ENCODE peak calls at places on chromosome X, in seven cellular contexts. One of them, this sample, is unnamed.
A peak's percentile ranks its signal among the peaks of the same experiment; 100 is the strongest.

GRCh38 chrX:44308869-44309268 is 34.6 kb downstream of the EFHC2 start:
- DNase-seq in keratinocyte: no peak
- DNase-seq in HCT116: no peak
- DNase-seq in heart right ventricle: no peak
- DNase-seq in Peyer's patch: no peak
- DNase-seq in RWPE2: no peak
- DNase-seq in breast epithelium: no peak
- DNase-seq in this sample: no peak

GRCh38 chrX:114675365-114675764 is 91.5 kb downstream of the HTR2C start:
- DNase-seq in RWPE2: no peak
- DNase-seq in heart right ventricle: no peak
- DNase-seq in keratinocyte: no peak
- DNase-seq in breast epithelium: no peak
- DNase-seq in Peyer's patch: no peak
- DNase-seq in HCT116: no peak
- DNase-seq in this sample: no peak

GRCh38 chrX:17465201-17465600 is 90.2 kb downstream of the NHS start:
- DNase-seq in Peyer's patch: no peak
- DNase-seq in keratinocyte: no peak
- DNase-seq in HCT116: no peak
- DNase-seq in heart right ventricle: no peak
- DNase-seq in RWPE2: no peak
- DNase-seq in breast epithelium: no peak
- DNase-seq in this sample: no peak

GRCh38 chrX:32448945-32449344 is 762.4 kb downstream of the DMD start:
- DNase-seq in RWPE2: no peak
- DNase-seq in Peyer's patch: no peak
- DNase-seq in breast epithelium: no peak
- DNase-seq in heart right ventricle: no peak
- DNase-seq in HCT116: no peak
- DNase-seq in keratinocyte: no peak
- DNase-seq in this sample: no peak

GRCh38 chrX:78316310-78316709 is 11.1 kb downstream of the CYSLTR1 start:
- DNase-seq in HCT116: no peak
- DNase-seq in RWPE2: no peak
- DNase-seq in heart right ventricle: no peak
- DNase-seq in breast epithelium: no peak
- DNase-seq in Peyer's patch: no peak
- DNase-seq in keratinocyte: no peak
- DNase-seq in this sample: no peak

GRCh38 chrX:24259544-24260240 is 54.2 kb downstream of the SUPT20HL2 start:
- DNase-seq in Peyer's patch: peak; percentile 56
- DNase-seq in breast epithelium: no peak
- DNase-seq in HCT116: peak; percentile 50
- DNase-seq in RWPE2: no peak
- DNase-seq in keratinocyte: no peak
- DNase-seq in heart right ventricle: no peak
- DNase-seq in this sample: no peak

GRCh38 chrX:136691028-136691809 is 43.3 kb downstream of the CD40LG start:
- DNase-seq in RWPE2: no peak
- DNase-seq in keratinocyte: no peak
- DNase-seq in HCT116: no peak
- DNase-seq in Peyer's patch: no peak
- DNase-seq in breast epithelium: no peak
- DNase-seq in heart right ventricle: no peak
- DNase-seq in this sample: no peak

GRCh38 chrX:38060331-38060878 is 54.1 kb downstream of the SYTL5 start:
- DNase-seq in RWPE2: no peak
- DNase-seq in Peyer's patch: no peak
- DNase-seq in keratinocyte: no peak
- DNase-seq in HCT116: no peak
- DNase-seq in breast epithelium: no peak
- DNase-seq in heart right ventricle: no peak
- DNase-seq in this sample: no peak

GRCh38 chrX:108306086-108306485 is 132.1 kb downstream of the COL4A6 start:
- DNase-seq in Peyer's patch: no peak
- DNase-seq in heart right ventricle: no peak
- DNase-seq in keratinocyte: no peak
- DNase-seq in breast epithelium: no peak
- DNase-seq in HCT116: no peak
- DNase-seq in RWPE2: no peak
- DNase-seq in this sample: no peak

GRCh38 chrX:135513140-135513535 is 7.3 kb upstream of the INTS6L start:
- DNase-seq in keratinocyte: no peak
- DNase-seq in Peyer's patch: no peak
- DNase-seq in breast epithelium: no peak
- DNase-seq in RWPE2: no peak
- DNase-seq in heart right ventricle: no peak
- DNase-seq in HCT116: no peak
- DNase-seq in this sample: no peak

GRCh38 chrX:153410888-153411254 is 401 bp upstream of the ZFP92 start:
- DNase-seq in breast epithelium: no peak
- DNase-seq in Peyer's patch: no peak
- DNase-seq in heart right ventricle: no peak
- DNase-seq in RWPE2: no peak
- DNase-seq in keratinocyte: no peak
- DNase-seq in HCT116: no peak
- DNase-seq in this sample: no peak

GRCh38 chrX:87687703-87688102 is 170.1 kb downstream of the KLHL4 start:
- DNase-seq in breast epithelium: no peak
- DNase-seq in RWPE2: no peak
- DNase-seq in HCT116: no peak
- DNase-seq in heart right ventricle: no peak
- DNase-seq in keratinocyte: no peak
- DNase-seq in Peyer's patch: no peak
- DNase-seq in this sample: no peak

GRCh38 chrX:141375011-141375730 is 132.9 kb upstream of the SPANXC start:
- DNase-seq in Peyer's patch: no peak
- DNase-seq in breast epithelium: no peak
- DNase-seq in keratinocyte: no peak
- DNase-seq in RWPE2: no peak
- DNase-seq in heart right ventricle: no peak
- DNase-seq in HCT116: no peak
- DNase-seq in this sample: no peak

GRCh38 chrX:107449490-107450175 is at the start of gene FRMPD3:
- DNase-seq in HCT116: no peak
- DNase-seq in RWPE2: no peak
- DNase-seq in breast epithelium: no peak
- DNase-seq in Peyer's patch: no peak
- DNase-seq in heart right ventricle: no peak
- DNase-seq in keratinocyte: no peak
- DNase-seq in this sample: no peak

GRCh38 chrX:16212436-16212835 is 45.2 kb downstream of the MAGEB17 start:
- DNase-seq in RWPE2: no peak
- DNase-seq in heart right ventricle: no peak
- DNase-seq in HCT116: peak; percentile 7
- DNase-seq in keratinocyte: no peak
- DNase-seq in Peyer's patch: no peak
- DNase-seq in breast epithelium: no peak
- DNase-seq in this sample: no peak

GRCh38 chrX:97876697-97877407 is 993.1 kb downstream of the RPA4 start:
- DNase-seq in breast epithelium: no peak
- DNase-seq in HCT116: no peak
- DNase-seq in keratinocyte: no peak
- DNase-seq in heart right ventricle: no peak
- DNase-seq in RWPE2: no peak
- DNase-seq in Peyer's patch: no peak
- DNase-seq in this sample: no peak

GRCh38 chrX:124347242-124347641 is 879 bp downstream of the SH2D1A start:
- DNase-seq in heart right ventricle: no peak
- DNase-seq in breast epithelium: no peak
- DNase-seq in HCT116: no peak
- DNase-seq in keratinocyte: no peak
- DNase-seq in RWPE2: no peak
- DNase-seq in Peyer's patch: no peak
- DNase-seq in this sample: no peak

GRCh38 chrX:134377537-134377936 is 82.4 kb upstream of the HPRT1 start:
- DNase-seq in heart right ventricle: no peak
- DNase-seq in HCT116: no peak
- DNase-seq in keratinocyte: no peak
- DNase-seq in breast epithelium: no peak
- DNase-seq in RWPE2: no peak
- DNase-seq in Peyer's patch: peak; percentile 53
- DNase-seq in this sample: no peak

GRCh38 chrX:30714138-30714537 is 60.9 kb downstream of the GK start:
- DNase-seq in heart right ventricle: no peak
- DNase-seq in HCT116: no peak
- DNase-seq in Peyer's patch: no peak
- DNase-seq in keratinocyte: no peak
- DNase-seq in breast epithelium: no peak
- DNase-seq in RWPE2: no peak
- DNase-seq in this sample: no peak

GRCh38 chrX:78029663-78030062 is 60.2 kb upstream of the PGAM4 start:
- DNase-seq in heart right ventricle: no peak
- DNase-seq in breast epithelium: no peak
- DNase-seq in keratinocyte: no peak
- DNase-seq in HCT116: no peak
- DNase-seq in Peyer's patch: peak; percentile 52
- DNase-seq in RWPE2: no peak
- DNase-seq in this sample: peak; percentile 13

GRCh38 chrX:150088766-150089518 is 150.7 kb upstream of the EOLA2 start:
- DNase-seq in HCT116: no peak
- DNase-seq in breast epithelium: no peak
- DNase-seq in RWPE2: no peak
- DNase-seq in heart right ventricle: no peak
- DNase-seq in keratinocyte: no peak
- DNase-seq in Peyer's patch: no peak
- DNase-seq in this sample: no peak

GRCh38 chrX:69307736-69308135 is 142.5 kb upstream of the PJA1 start:
- DNase-seq in HCT116: no peak
- DNase-seq in heart right ventricle: no peak
- DNase-seq in Peyer's patch: no peak
- DNase-seq in RWPE2: no peak
- DNase-seq in breast epithelium: no peak
- DNase-seq in keratinocyte: no peak
- DNase-seq in this sample: no peak

GRCh38 chrX:40166582-40166981 is 68.8 kb upstream of the BCOR start:
- DNase-seq in RWPE2: no peak
- DNase-seq in breast epithelium: no peak
- DNase-seq in HCT116: no peak
- DNase-seq in heart right ventricle: no peak
- DNase-seq in keratinocyte: no peak
- DNase-seq in Peyer's patch: peak; percentile 42
- DNase-seq in this sample: no peak

GRCh38 chrX:40165861-40166260 is 68.1 kb upstream of the BCOR start:
- DNase-seq in HCT116: no peak
- DNase-seq in heart right ventricle: no peak
- DNase-seq in keratinocyte: no peak
- DNase-seq in Peyer's patch: peak; percentile 18
- DNase-seq in breast epithelium: no peak
- DNase-seq in RWPE2: no peak
- DNase-seq in this sample: no peak

GRCh38 chrX:40167240-40168182 is 69.8 kb upstream of the BCOR start:
- DNase-seq in Peyer's patch: peak; percentile 49
- DNase-seq in heart right ventricle: no peak
- DNase-seq in HCT116: no peak
- DNase-seq in breast epithelium: no peak
- DNase-seq in RWPE2: no peak
- DNase-seq in keratinocyte: no peak
- DNase-seq in this sample: no peak

GRCh38 chrX:40169193-40170086 is 71.7 kb upstream of the BCOR start:
- DNase-seq in heart right ventricle: no peak
- DNase-seq in keratinocyte: no peak
- DNase-seq in Peyer's patch: peak; percentile 93
- DNase-seq in RWPE2: no peak
- DNase-seq in breast epithelium: no peak
- DNase-seq in HCT116: peak; percentile 78
- DNase-seq in this sample: no peak

GRCh38 chrX:40168183-40169015 is 70.6 kb upstream of the BCOR start:
- DNase-seq in HCT116: no peak
- DNase-seq in RWPE2: no peak
- DNase-seq in Peyer's patch: peak; percentile 45
- DNase-seq in breast epithelium: no peak
- DNase-seq in heart right ventricle: no peak
- DNase-seq in keratinocyte: no peak
- DNase-seq in this sample: no peak
- H3K27ac ChIP-seq in HCT116: peak overlapping the region; percentile 98
- H3K27ac ChIP-seq in RWPE2: no peak overlapping the region
- H3K27ac ChIP-seq in Peyer's patch: peak overlapping the region; percentile 91
- H3K27ac ChIP-seq in breast epithelium: no peak overlapping the region
- H3K27ac ChIP-seq in heart right ventricle: no peak overlapping the region
- H3K27ac ChIP-seq in keratinocyte: no peak overlapping the region
- H3K27ac ChIP-seq in this sample: no peak overlapping the region

GRCh38 chrX:11766487-11766886 is 8.4 kb downstream of the MSL3 start:
- DNase-seq in RWPE2: no peak
- DNase-seq in Peyer's patch: no peak
- DNase-seq in HCT116: no peak
- DNase-seq in breast epithelium: no peak
- DNase-seq in keratinocyte: no peak
- DNase-seq in heart right ventricle: no peak
- DNase-seq in this sample: no peak
- H3K36me3 ChIP-seq in RWPE2: peaks cover 23% of the 10 kb centered on the region
- H3K36me3 ChIP-seq in Peyer's patch: no peaks in the 10 kb centered on the region
- H3K36me3 ChIP-seq in HCT116: no peaks in the 10 kb centered on the region
- H3K36me3 ChIP-seq in breast epithelium: peaks cover 3% of the 10 kb centered on the region
- H3K36me3 ChIP-seq in keratinocyte: peaks cover 9% of the 10 kb centered on the region
- H3K36me3 ChIP-seq in heart right ventricle: peaks cover 34% of the 10 kb centered on the region
- H3K36me3 ChIP-seq in this sample: peaks cover 65% of the 10 kb centered on the region

GRCh38 chrX:40552768-40553167 is 28.0 kb upstream of the ATP6AP2 start:
- DNase-seq in breast epithelium: no peak
- DNase-seq in HCT116: no peak
- DNase-seq in keratinocyte: no peak
- DNase-seq in heart right ventricle: no peak
- DNase-seq in RWPE2: no peak
- DNase-seq in Peyer's patch: no peak
- DNase-seq in this sample: no peak
- TF ChIP-seq CTCF in breast epithelium: no peak
- TF ChIP-seq CTCF in HCT116: peak; percentile 20
- TF ChIP-seq CTCF in keratinocyte: peak; percentile 11
- TF ChIP-seq CTCF in heart right ventricle: peak; percentile 25
- TF ChIP-seq CTCF in RWPE2: peak; percentile 23
- TF ChIP-seq CTCF in Peyer's patch: no peak
- TF ChIP-seq CTCF in this sample: peak; percentile 13

GRCh38 chrX:66163447-66163846 is 600 bp upstream of the HEPH start:
- DNase-seq in breast epithelium: no peak
- DNase-seq in Peyer's patch: no peak
- DNase-seq in HCT116: no peak
- DNase-seq in keratinocyte: no peak
- DNase-seq in heart right ventricle: no peak
- DNase-seq in RWPE2: no peak
- DNase-seq in this sample: no peak

GRCh38 chrX:66164470-66164869 is 423 bp downstream of the HEPH start:
- DNase-seq in keratinocyte: no peak
- DNase-seq in RWPE2: no peak
- DNase-seq in HCT116: no peak
- DNase-seq in Peyer's patch: no peak
- DNase-seq in breast epithelium: no peak
- DNase-seq in heart right ventricle: no peak
- DNase-seq in this sample: no peak

GRCh38 chrX:66164931-66165330 is 884 bp downstream of the HEPH start:
- DNase-seq in breast epithelium: no peak
- DNase-seq in RWPE2: no peak
- DNase-seq in Peyer's patch: no peak
- DNase-seq in keratinocyte: no peak
- DNase-seq in heart right ventricle: no peak
- DNase-seq in HCT116: no peak
- DNase-seq in this sample: no peak

GRCh38 chrX:66163849-66164401 is at the start of gene HEPH:
- DNase-seq in breast epithelium: no peak
- DNase-seq in keratinocyte: no peak
- DNase-seq in HCT116: no peak
- DNase-seq in Peyer's patch: no peak
- DNase-seq in RWPE2: no peak
- DNase-seq in heart right ventricle: no peak
- DNase-seq in this sample: no peak

GRCh38 chrX:66166671-66167070 is 2.6 kb downstream of the HEPH start:
- DNase-seq in heart right ventricle: no peak
- DNase-seq in RWPE2: no peak
- DNase-seq in breast epithelium: no peak
- DNase-seq in HCT116: no peak
- DNase-seq in keratinocyte: no peak
- DNase-seq in Peyer's patch: no peak
- DNase-seq in this sample: no peak
- H3K27ac ChIP-seq in heart right ventricle: no peak overlapping the region
- H3K27ac ChIP-seq in RWPE2: no peak overlapping the region
- H3K27ac ChIP-seq in breast epithelium: no peak overlapping the region
- H3K27ac ChIP-seq in HCT116: no peak overlapping the region
- H3K27ac ChIP-seq in keratinocyte: no peak overlapping the region
- H3K27ac ChIP-seq in Peyer's patch: no peak overlapping the region
- H3K27ac ChIP-seq in this sample: no peak overlapping the region

This sample was measured in left ventricle myocardium inferior.